ENCODE peak calls at places on chromosome 2, in four cellular contexts. U, K, E and M are unnamed samples.

GRCh38 chr2:238462782-238463396 is 36.2 kb downstream of the ASB1 start:
- DNase-seq in U (peak), K (peak), E (peak), M (peak)

GRCh38 chr2:230068658-230069080 is at the start of gene SLC16A14:
- DNase-seq in U (no peak), K (no peak), E (no peak), M (peak)

GRCh38 chr2:85418132-85419008 is at the start of gene SH2D6:
- DNase-seq in U (peak), K (peak), E (peak), M (no peak)

GRCh38 chr2:119181391-119181790 is 22.8 kb upstream of the C1QL2 start:
- DNase-seq in U (no peak), K (no peak), E (no peak), M (no peak)

GRCh38 chr2:27281855-27282559 is at the start of gene TRIM54:
- DNase-seq in U (no peak), K (no peak), E (no peak), M (no peak)

GRCh38 chr2:43000242-43001054 is 208.1 kb upstream of the HAAO start:
- DNase-seq in U (peak), K (no peak), E (no peak), M (no peak)

GRCh38 chr2:85678794-85679672 is 11.0 kb upstream of the SFTPB start:
- DNase-seq in U (peak), K (peak), E (peak), M (no peak)

GRCh38 chr2:20617081-20617575 is 33.8 kb downstream of the HS1BP3 start:
- DNase-seq in U (no peak), K (peak), E (no peak), M (no peak)

GRCh38 chr2:75246441-75247167 is 47.3 kb upstream of the TACR1 start:
- DNase-seq in U (no peak), K (no peak), E (no peak), M (no peak)

GRCh38 chr2:28583899-28584553 is 88.2 kb downstream of the PLB1 start:
- DNase-seq in U (peak), K (peak), E (peak), M (no peak)

GRCh38 chr2:157596992-157597681 is 31.5 kb downstream of the ACVR1C start:
- DNase-seq in U (no peak), K (no peak), E (no peak), M (no peak)

GRCh38 chr2:150409196-150409595 is 78.3 kb downstream of the RND3 start:
- DNase-seq in U (no peak), K (no peak), E (no peak), M (no peak)

GRCh38 chr2:70086278-70086837 is 919 bp upstream of the PCBP1 start:
- DNase-seq in U (peak), K (peak), E (peak), M (peak)

GRCh38 chr2:134401789-134402188 is 147.9 kb downstream of the MGAT5 start:
- DNase-seq in U (no peak), K (no peak), E (no peak), M (no peak)

GRCh38 chr2:215530191-215530968 is 94.5 kb upstream of the FN1 start:
- DNase-seq in U (no peak), K (no peak), E (no peak), M (no peak)

GRCh38 chr2:165067958-165068612 is 112.8 kb upstream of the SLC38A11 start:
- DNase-seq in U (no peak), K (no peak), E (peak), M (no peak)

GRCh38 chr2:83376731-83377130 is 1082.3 kb downstream of the SUCLG1 start:
- DNase-seq in U (no peak), K (no peak), E (no peak), M (no peak)

GRCh38 chr2:112153179-112153490 is 14.9 kb downstream of the FBLN7 start:
- DNase-seq in U (no peak), K (no peak), E (no peak), M (no peak)

GRCh38 chr2:60513996-60514395 is 39.5 kb downstream of the BCL11A start:
- DNase-seq in U (no peak), K (no peak), E (no peak), M (no peak)

GRCh38 chr2:235836416-235837042 is 331.7 kb downstream of the GBX2 start:
- DNase-seq in U (no peak), K (no peak), E (no peak), M (no peak)

GRCh38 chr2:67716895-67717294 is 319.8 kb downstream of the ETAA1 start:
- DNase-seq in U (no peak), K (no peak), E (no peak), M (no peak)

GRCh38 chr2:138298120-138298814 is 203.3 kb upstream of the SPOPL start:
- DNase-seq in U (no peak), K (no peak), E (no peak), M (peak)

GRCh38 chr2:237282568-237283128 is 131.3 kb downstream of the COL6A3 start:
- DNase-seq in U (no peak), K (no peak), E (no peak), M (no peak)

GRCh38 chr2:179646173-179646762 is 215.1 kb downstream of the ZNF385B start:
- DNase-seq in U (no peak), K (no peak), E (no peak), M (no peak)

GRCh38 chr2:128115921-128116320 is 24.9 kb downstream of the UGGT1 start:
- DNase-seq in U (no peak), K (no peak), E (no peak), M (no peak)

GRCh38 chr2:131031875-131032274 is 61.4 kb downstream of the FAM168B start:
- DNase-seq in U (no peak), K (no peak), E (no peak), M (no peak)

GRCh38 chr2:46380038-46380940 is 83.1 kb downstream of the EPAS1 start:
- DNase-seq in U (no peak), K (no peak), E (no peak), M (no peak)

GRCh38 chr2:221060335-221060734 is 511.8 kb downstream of the EPHA4 start:
- DNase-seq in U (no peak), K (no peak), E (no peak), M (no peak)
- TF ChIP-seq FOXK2 in U (no peak), K (no peak), E (no peak), M (no peak)

GRCh38 chr2:216692636-216693413 is 2.5 kb downstream of the IGFBP5 start:
- DNase-seq in U (no peak), K (peak), E (peak), M (no peak)
- TF ChIP-seq FOXK2 in U (no peak), K (no peak), E (no peak), M (no peak)

DNA sequence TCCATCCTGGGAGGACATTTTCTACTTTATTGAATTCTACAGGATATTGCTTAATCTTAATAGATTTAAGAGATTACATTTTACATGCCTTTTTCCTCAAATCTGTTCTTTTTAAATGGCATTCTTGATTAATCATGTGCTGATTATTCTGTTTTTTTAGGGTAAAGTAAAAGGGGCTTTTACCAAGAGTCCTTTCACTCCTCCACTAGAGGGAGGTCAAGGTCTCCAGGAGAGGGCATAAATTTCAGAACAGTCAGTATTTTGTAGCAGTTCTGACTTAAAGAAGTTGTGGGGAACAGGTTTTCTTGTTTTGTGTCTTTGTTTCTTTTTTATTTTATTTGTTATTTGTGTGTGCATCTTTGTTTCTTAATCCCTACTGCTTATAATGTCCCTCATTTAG is 25.4 kb downstream of the WDR75 start:
- DNase-seq in U (peak), K (peak), E (peak), M (no peak)
- TF ChIP-seq FOXK2 in U (no peak), K (no peak), E (no peak), M (no peak)

GRCh38 chr2:54454548-54454921 is 1.6 kb upstream of the SPTBN1 start:
- DNase-seq in U (peak), K (no peak), E (no peak), M (no peak)

GRCh38 chr2:54457326-54458023 is 1.3 kb downstream of the SPTBN1 start:
- DNase-seq in U (peak), K (no peak), E (peak), M (no peak)

GRCh38 chr2:54454922-54455583 is 1.1 kb upstream of the SPTBN1 start:
- DNase-seq in U (peak), K (no peak), E (no peak), M (no peak)

GRCh38 chr2:54455584-54456525 is at the start of gene SPTBN1:
- DNase-seq in U (peak), K (peak), E (peak), M (no peak)

DNA sequence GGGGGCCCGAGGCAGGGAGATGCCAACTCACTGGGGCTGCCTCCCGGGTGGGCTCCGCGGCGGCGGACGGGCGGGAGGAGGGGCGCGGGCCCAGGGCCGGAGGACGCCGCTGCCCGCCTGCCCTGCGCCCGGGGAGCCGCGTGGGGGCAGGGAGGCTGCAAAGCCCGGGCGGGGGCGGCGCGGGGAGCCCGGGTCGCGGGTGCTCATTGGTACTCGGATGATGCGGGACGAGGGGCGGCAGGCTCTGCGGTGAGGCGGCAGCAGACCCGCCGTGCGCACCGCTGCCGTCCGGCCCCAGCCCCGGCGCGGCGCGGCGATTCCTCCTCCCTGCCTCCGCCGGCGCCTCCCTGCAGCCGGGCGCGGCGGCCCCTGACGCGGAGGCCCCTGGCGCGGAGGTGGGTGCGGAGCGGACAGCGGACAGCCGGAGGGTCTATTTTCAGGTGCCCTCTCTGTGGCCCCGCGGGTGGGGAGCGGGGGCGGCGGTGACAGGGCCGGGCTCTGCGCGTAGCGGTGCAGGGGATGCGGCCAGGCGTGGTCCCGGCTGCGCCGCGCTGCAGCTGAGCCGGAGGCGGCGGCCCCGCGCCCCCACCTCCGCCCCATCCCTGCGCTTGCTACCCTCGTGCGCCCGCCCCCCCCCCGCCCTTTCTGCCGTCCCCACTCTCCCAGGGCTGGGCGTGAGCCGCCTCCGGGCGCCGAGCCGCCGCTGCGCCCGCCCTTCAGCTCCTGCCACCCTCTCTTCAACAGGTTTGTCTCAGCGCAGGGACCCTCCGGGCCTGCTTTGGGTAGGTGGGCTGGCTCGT is 599 bp downstream of the SPTBN1 start:
- DNase-seq in U (peak), K (peak), E (peak), M (no peak)
- TF ChIP-seq FOXK2 in U (no peak), K (no peak), E (no peak), M (no peak)